ENCODE peak calls at places on chromosome 3, in six cellular contexts. One of them, this sample, is unnamed.

GRCh38 chr3:153442386-153442785 is 280.4 kb downstream of the RAP2B start:
- DNase-seq in spleen: no peak
- DNase-seq in adrenal gland: no peak
- DNase-seq in upper lobe of left lung: no peak
- DNase-seq in uterus: no peak
- DNase-seq in heart left ventricle: no peak
- DNase-seq in this sample: no peak

GRCh38 chr3:30333903-30334302 is 272.5 kb upstream of the TGFBR2 start:
- DNase-seq in heart left ventricle: no peak
- DNase-seq in uterus: no peak
- DNase-seq in spleen: no peak
- DNase-seq in adrenal gland: no peak
- DNase-seq in upper lobe of left lung: no peak
- DNase-seq in this sample: no peak

GRCh38 chr3:28139967-28140634 is 101.3 kb upstream of the CMC1 start:
- DNase-seq in uterus: no peak
- DNase-seq in spleen: no peak
- DNase-seq in heart left ventricle: no peak
- DNase-seq in upper lobe of left lung: no peak
- DNase-seq in adrenal gland: no peak
- DNase-seq in this sample: no peak

GRCh38 chr3:174614046-174614445 is 245.1 kb upstream of the NAALADL2 start:
- DNase-seq in upper lobe of left lung: no peak
- DNase-seq in uterus: no peak
- DNase-seq in spleen: no peak
- DNase-seq in heart left ventricle: no peak
- DNase-seq in adrenal gland: no peak
- DNase-seq in this sample: no peak

GRCh38 chr3:186432189-186432588 is 70.2 kb upstream of the DGKG start:
- DNase-seq in adrenal gland: no peak
- DNase-seq in uterus: no peak
- DNase-seq in spleen: no peak
- DNase-seq in upper lobe of left lung: no peak
- DNase-seq in heart left ventricle: no peak
- DNase-seq in this sample: no peak

GRCh38 chr3:143207338-143207961 is 87.9 kb downstream of the CHST2 start:
- DNase-seq in uterus: no peak
- DNase-seq in adrenal gland: no peak
- DNase-seq in upper lobe of left lung: no peak
- DNase-seq in spleen: no peak
- DNase-seq in heart left ventricle: no peak
- DNase-seq in this sample: no peak

GRCh38 chr3:36394176-36394575 is 13.9 kb downstream of the STAC start:
- DNase-seq in adrenal gland: no peak
- DNase-seq in upper lobe of left lung: no peak
- DNase-seq in spleen: no peak
- DNase-seq in uterus: no peak
- DNase-seq in heart left ventricle: no peak
- DNase-seq in this sample: no peak

GRCh38 chr3:146543461-146544012 is 870 bp downstream of the PLSCR1 start:
- DNase-seq in adrenal gland: peak; percentile 23
- DNase-seq in heart left ventricle: peak; percentile 55
- DNase-seq in upper lobe of left lung: peak; percentile 31
- DNase-seq in uterus: peak; percentile 45
- DNase-seq in spleen: no peak
- DNase-seq in this sample: no peak

GRCh38 chr3:32457971-32458471 is 44.6 kb downstream of the CMTM6 start:
- DNase-seq in uterus: no peak
- DNase-seq in heart left ventricle: no peak
- DNase-seq in spleen: peak; percentile 81
- DNase-seq in adrenal gland: no peak
- DNase-seq in upper lobe of left lung: no peak
- DNase-seq in this sample: no peak

GRCh38 chr3:41033956-41034519 is 165.3 kb upstream of the CTNNB1 start:
- DNase-seq in spleen: no peak
- DNase-seq in adrenal gland: no peak
- DNase-seq in upper lobe of left lung: no peak
- DNase-seq in heart left ventricle: no peak
- DNase-seq in uterus: no peak
- DNase-seq in this sample: no peak

GRCh38 chr3:63724987-63725386 is 72.5 kb downstream of the SNTN start:
- DNase-seq in adrenal gland: no peak
- DNase-seq in heart left ventricle: no peak
- DNase-seq in upper lobe of left lung: peak; percentile 23
- DNase-seq in spleen: no peak
- DNase-seq in uterus: no peak
- DNase-seq in this sample: no peak

GRCh38 chr3:94862703-94863102 is 799.8 kb downstream of the NSUN3 start:
- DNase-seq in uterus: no peak
- DNase-seq in heart left ventricle: no peak
- DNase-seq in upper lobe of left lung: no peak
- DNase-seq in spleen: no peak
- DNase-seq in adrenal gland: peak; percentile 23
- DNase-seq in this sample: no peak

GRCh38 chr3:188286087-188286513 is 132.1 kb downstream of the LPP start:
- DNase-seq in spleen: no peak
- DNase-seq in heart left ventricle: peak; percentile 59
- DNase-seq in upper lobe of left lung: no peak
- DNase-seq in adrenal gland: peak; percentile 77
- DNase-seq in uterus: peak; percentile 86
- DNase-seq in this sample: no peak

GRCh38 chr3:58215317-58216025 is 4.7 kb upstream of the DNASE1L3 start:
- DNase-seq in uterus: no peak
- DNase-seq in upper lobe of left lung: no peak
- DNase-seq in heart left ventricle: no peak
- DNase-seq in adrenal gland: no peak
- DNase-seq in spleen: no peak
- DNase-seq in this sample: no peak

GRCh38 chr3:117719316-117719926 is 1009.8 kb downstream of the TUSC7 start:
- DNase-seq in heart left ventricle: no peak
- DNase-seq in upper lobe of left lung: no peak
- DNase-seq in adrenal gland: no peak
- DNase-seq in spleen: no peak
- DNase-seq in uterus: no peak
- DNase-seq in this sample: no peak

GRCh38 chr3:85476891-85477495 is 518.2 kb downstream of the CADM2 start:
- DNase-seq in heart left ventricle: no peak
- DNase-seq in uterus: no peak
- DNase-seq in adrenal gland: no peak
- DNase-seq in upper lobe of left lung: no peak
- DNase-seq in spleen: no peak
- DNase-seq in this sample: no peak

GRCh38 chr3:42490243-42490642 is 12.2 kb upstream of the VIPR1 start:
- DNase-seq in upper lobe of left lung: peak; percentile 96
- DNase-seq in adrenal gland: peak; percentile 36
- DNase-seq in heart left ventricle: peak; percentile 69
- DNase-seq in spleen: no peak
- DNase-seq in uterus: no peak
- DNase-seq in this sample: peak; percentile 31

GRCh38 chr3:21540265-21540664 is 210.7 kb downstream of the ZNF385D start:
- DNase-seq in uterus: no peak
- DNase-seq in spleen: no peak
- DNase-seq in adrenal gland: no peak
- DNase-seq in heart left ventricle: no peak
- DNase-seq in upper lobe of left lung: no peak
- DNase-seq in this sample: no peak
- H3K4me3 ChIP-seq in uterus: no peak overlapping the region
- H3K4me3 ChIP-seq in spleen: no peak overlapping the region
- H3K4me3 ChIP-seq in adrenal gland: no peak overlapping the region
- H3K4me3 ChIP-seq in heart left ventricle: no peak overlapping the region
- H3K4me3 ChIP-seq in upper lobe of left lung: no peak overlapping the region
- H3K4me3 ChIP-seq in this sample: no peak overlapping the region

DNA sequence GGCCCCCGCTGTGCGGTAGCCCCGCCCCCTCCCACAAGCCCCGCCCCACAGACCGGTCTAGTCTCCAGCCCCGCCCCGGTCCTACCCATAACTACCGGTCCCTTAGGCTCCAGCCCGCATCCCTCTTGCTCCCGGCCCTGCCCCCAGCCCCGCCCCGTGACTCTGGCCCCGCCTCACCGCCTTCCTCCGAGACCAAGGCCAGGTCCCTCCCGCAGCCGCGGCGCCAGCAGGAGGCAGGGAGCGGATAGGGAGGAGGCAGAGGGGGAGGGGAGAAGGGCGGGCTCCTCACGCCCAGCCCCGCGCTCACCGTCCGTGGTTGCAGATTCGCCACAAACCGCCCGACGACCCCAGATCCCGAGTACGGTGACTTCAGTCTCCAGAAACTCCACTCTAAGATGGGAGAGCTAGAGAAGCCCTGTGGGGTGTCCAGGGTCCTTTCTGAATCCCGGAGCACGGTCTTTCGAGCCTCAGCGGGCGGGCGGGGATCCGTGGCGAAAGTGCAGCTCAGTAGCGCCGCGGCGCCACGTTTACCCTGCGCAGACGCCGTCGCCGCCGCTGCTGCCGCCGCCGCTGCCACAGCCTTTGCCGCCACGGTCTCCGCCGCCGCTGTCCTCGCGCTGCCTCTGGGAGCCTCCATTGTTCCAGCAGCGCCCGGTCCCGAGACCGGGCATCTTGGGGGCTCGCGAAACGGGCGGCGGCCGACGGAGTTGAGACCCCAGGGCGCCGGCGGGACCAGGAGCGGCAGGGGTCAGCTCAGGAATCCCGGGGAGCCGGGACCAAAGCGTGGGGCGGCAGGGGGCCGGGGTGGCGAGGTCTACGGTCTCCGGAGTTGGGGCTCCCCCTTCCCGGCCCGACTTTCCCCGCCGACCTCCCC is at the start of gene BRPF1:
- DNase-seq in spleen: peak; percentile 100
- DNase-seq in adrenal gland: peak; percentile 100
- DNase-seq in uterus: peak; percentile 100
- DNase-seq in upper lobe of left lung: peak; percentile 100
- DNase-seq in heart left ventricle: peak; percentile 100
- DNase-seq in this sample: peak; percentile 100
- TF ChIP-seq POLR2A in spleen: no peak
- TF ChIP-seq POLR2A in adrenal gland: peak; percentile 58
- TF ChIP-seq POLR2A in uterus: no peak
- TF ChIP-seq POLR2A in upper lobe of left lung: peak; percentile 59
- TF ChIP-seq POLR2A in heart left ventricle: no peak
- TF ChIP-seq POLR2A in this sample: peak; percentile 41

DNA sequence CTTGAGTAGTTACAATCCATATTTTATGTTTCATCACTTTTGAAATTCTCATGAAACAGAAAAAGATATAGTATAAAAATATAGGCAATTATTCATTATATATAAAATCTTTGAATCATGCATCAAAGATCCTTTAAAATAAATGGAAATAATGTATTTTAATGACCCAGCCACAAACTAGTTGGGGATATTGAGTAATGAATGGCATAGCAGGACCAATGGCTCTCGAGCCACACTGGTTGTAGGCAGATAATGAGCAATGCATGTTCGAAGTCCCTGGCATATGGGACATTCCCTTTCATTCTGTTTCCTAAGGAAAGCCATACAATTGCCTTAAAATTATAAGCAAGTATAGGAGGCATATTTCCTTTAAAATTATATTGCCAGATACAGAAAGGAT is 107.4 kb upstream of the IL12A start:
- DNase-seq in heart left ventricle: no peak
- DNase-seq in adrenal gland: no peak
- DNase-seq in spleen: no peak
- DNase-seq in uterus: no peak
- DNase-seq in upper lobe of left lung: no peak
- DNase-seq in this sample: no peak
- H3K36me3 ChIP-seq in heart left ventricle: peaks cover 8% of the 10 kb centered on the region
- H3K36me3 ChIP-seq in adrenal gland: no peaks in the 10 kb centered on the region
- H3K36me3 ChIP-seq in spleen: no peaks in the 10 kb centered on the region
- H3K36me3 ChIP-seq in uterus: no peaks in the 10 kb centered on the region
- H3K36me3 ChIP-seq in upper lobe of left lung: no peaks in the 10 kb centered on the region
- H3K36me3 ChIP-seq in this sample: no peaks in the 10 kb centered on the region

GRCh38 chr3:155675094-155675493 is 69.8 kb downstream of the PLCH1 start:
- DNase-seq in upper lobe of left lung: no peak
- DNase-seq in uterus: no peak
- DNase-seq in heart left ventricle: no peak
- DNase-seq in adrenal gland: no peak
- DNase-seq in spleen: no peak
- DNase-seq in this sample: no peak

GRCh38 chr3:155673411-155673810 is 71.5 kb downstream of the PLCH1 start:
- DNase-seq in spleen: no peak
- DNase-seq in heart left ventricle: no peak
- DNase-seq in uterus: no peak
- DNase-seq in upper lobe of left lung: no peak
- DNase-seq in adrenal gland: no peak
- DNase-seq in this sample: no peak

DNA sequence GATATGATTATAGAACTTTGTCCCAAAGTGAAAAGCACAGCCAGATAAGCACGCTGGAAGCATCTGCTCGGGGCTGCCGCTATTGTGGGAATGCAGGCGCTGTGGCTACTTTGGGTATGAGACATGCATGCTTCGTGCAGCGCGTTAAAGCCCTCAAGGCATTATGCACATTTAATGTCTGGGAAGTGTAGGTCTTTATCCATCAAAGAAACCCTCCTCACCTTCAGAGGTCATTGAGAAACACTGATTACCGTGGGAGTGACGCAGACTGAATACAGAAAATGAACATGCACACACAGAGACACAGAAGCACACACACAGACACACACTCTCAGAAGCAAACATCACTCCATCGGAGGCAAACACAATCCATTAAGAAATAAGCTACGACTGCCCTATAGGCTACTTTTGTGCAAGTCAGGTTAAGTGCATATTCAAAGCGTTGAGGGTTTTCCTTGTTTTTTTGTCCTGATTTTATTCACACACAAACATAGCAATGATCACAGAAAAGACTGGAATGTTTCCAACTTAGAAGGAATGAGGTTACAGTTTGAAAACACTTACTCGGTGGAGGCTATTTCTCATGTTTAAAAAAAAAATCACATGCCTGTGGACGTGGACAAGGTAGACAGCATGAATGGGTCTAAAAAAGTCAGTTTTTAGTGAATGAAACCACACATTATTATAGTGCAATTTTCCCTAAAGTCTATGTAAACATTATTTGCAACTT is 68.5 kb downstream of the PLCH1 start:
- DNase-seq in spleen: no peak
- DNase-seq in heart left ventricle: no peak
- DNase-seq in upper lobe of left lung: peak; percentile 48
- DNase-seq in adrenal gland: no peak
- DNase-seq in uterus: no peak
- DNase-seq in this sample: no peak
- H3K4me3 ChIP-seq in spleen: no peak overlapping the region
- H3K4me3 ChIP-seq in heart left ventricle: peak overlapping the region; percentile 42
- H3K4me3 ChIP-seq in upper lobe of left lung: peak overlapping the region; percentile 34
- H3K4me3 ChIP-seq in adrenal gland: no peak overlapping the region
- H3K4me3 ChIP-seq in uterus: peak overlapping the region; percentile 8
- H3K4me3 ChIP-seq in this sample: peak overlapping the region; percentile 20

GRCh38 chr3:127784865-127785710 is 37.2 kb downstream of the MGLL start:
- DNase-seq in upper lobe of left lung: peak; percentile 86
- DNase-seq in spleen: peak; percentile 49
- DNase-seq in heart left ventricle: peak; percentile 41
- DNase-seq in uterus: no peak
- DNase-seq in adrenal gland: no peak
- DNase-seq in this sample: peak; percentile 48
- TF ChIP-seq POLR2A in upper lobe of left lung: no peak
- TF ChIP-seq POLR2A in spleen: no peak
- TF ChIP-seq POLR2A in heart left ventricle: no peak
- TF ChIP-seq POLR2A in uterus: no peak
- TF ChIP-seq POLR2A in adrenal gland: no peak
- TF ChIP-seq POLR2A in this sample: no peak

DNA sequence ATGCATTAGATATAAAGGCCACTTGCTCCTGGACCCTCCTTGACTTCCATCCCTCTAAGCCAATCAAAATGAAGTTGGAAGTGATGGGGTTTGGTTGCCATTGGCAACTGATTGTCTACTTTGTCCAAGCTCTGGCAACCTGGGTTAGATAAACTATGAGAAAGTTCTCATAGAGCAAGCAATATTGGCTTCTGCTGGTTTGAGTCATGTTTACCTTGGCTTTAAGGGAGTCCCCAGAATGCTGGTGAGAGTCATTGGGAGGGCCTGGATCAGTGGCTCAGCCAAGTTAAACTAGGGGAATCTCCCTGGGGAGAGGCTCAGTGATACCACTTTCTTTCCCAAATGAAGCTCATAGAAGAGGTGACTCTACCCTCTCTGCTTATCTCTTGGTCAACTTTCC is 176.3 kb upstream of the ROPN1 start:
- DNase-seq in spleen: no peak
- DNase-seq in heart left ventricle: no peak
- DNase-seq in uterus: no peak
- DNase-seq in upper lobe of left lung: no peak
- DNase-seq in adrenal gland: no peak
- DNase-seq in this sample: no peak
- H3K36me3 ChIP-seq in spleen: no peaks in the 10 kb centered on the region
- H3K36me3 ChIP-seq in heart left ventricle: no peaks in the 10 kb centered on the region
- H3K36me3 ChIP-seq in uterus: no peaks in the 10 kb centered on the region
- H3K36me3 ChIP-seq in upper lobe of left lung: no peaks in the 10 kb centered on the region
- H3K36me3 ChIP-seq in adrenal gland: no peaks in the 10 kb centered on the region
- H3K36me3 ChIP-seq in this sample: no peaks in the 10 kb centered on the region

This sample was measured in right lobe of liver.